ENCODE peak calls at places on chromosomes 16 and 17, in five cellular contexts. One of them, this sample, is unnamed.

GRCh38 chr17:19454074-19454473 is 43.0 kb downstream of the RNF112 start:
- DNase-seq in PC-9: no peak
- DNase-seq in fibroblast of lung: no peak
- DNase-seq in hepatocyte: no peak
- DNase-seq in SK-N-SH: no peak
- DNase-seq in this sample: no peak

GRCh38 chr17:20009052-20009301 is 182 bp upstream of the SPECC1 start:
- DNase-seq in hepatocyte: no peak
- DNase-seq in SK-N-SH: no peak
- DNase-seq in PC-9: no peak
- DNase-seq in fibroblast of lung: no peak
- DNase-seq in this sample: peak

GRCh38 chr17:49297141-49297540 is 64.9 kb downstream of the ZNF652 start:
- DNase-seq in hepatocyte: no peak
- DNase-seq in SK-N-SH: no peak
- DNase-seq in PC-9: no peak
- DNase-seq in fibroblast of lung: no peak
- DNase-seq in this sample: no peak

GRCh38 chr16:70481929-70482536 is 27.6 kb downstream of the FCSK start:
- DNase-seq in PC-9: peak
- DNase-seq in SK-N-SH: no peak
- DNase-seq in hepatocyte: no peak
- DNase-seq in fibroblast of lung: no peak
- DNase-seq in this sample: peak

GRCh38 chr17:68355093-68355492 is 63.8 kb downstream of the ARSG start:
- DNase-seq in fibroblast of lung: peak
- DNase-seq in hepatocyte: no peak
- DNase-seq in PC-9: peak
- DNase-seq in SK-N-SH: no peak
- DNase-seq in this sample: peak

GRCh38 chr16:21683184-21683583 is 19.4 kb downstream of the OTOA start:
- DNase-seq in SK-N-SH: no peak
- DNase-seq in hepatocyte: no peak
- DNase-seq in PC-9: no peak
- DNase-seq in fibroblast of lung: no peak
- DNase-seq in this sample: no peak

GRCh38 chr16:87014112-87014511 is 303.1 kb downstream of the C16orf95 start:
- DNase-seq in fibroblast of lung: no peak
- DNase-seq in PC-9: no peak
- DNase-seq in hepatocyte: no peak
- DNase-seq in SK-N-SH: no peak
- DNase-seq in this sample: no peak

GRCh38 chr16:11218324-11218962 is 37.6 kb downstream of the SOCS1 start:
- DNase-seq in fibroblast of lung: no peak
- DNase-seq in PC-9: no peak
- DNase-seq in SK-N-SH: no peak
- DNase-seq in hepatocyte: no peak
- DNase-seq in this sample: no peak

GRCh38 chr16:69938981-69939820 is 11.9 kb upstream of the CLEC18A start:
- DNase-seq in SK-N-SH: no peak
- DNase-seq in PC-9: no peak
- DNase-seq in fibroblast of lung: no peak
- DNase-seq in hepatocyte: no peak
- DNase-seq in this sample: peak

GRCh38 chr16:80300456-80300855 is 240.3 kb upstream of the DYNLRB2 start:
- DNase-seq in PC-9: no peak
- DNase-seq in hepatocyte: no peak
- DNase-seq in SK-N-SH: no peak
- DNase-seq in fibroblast of lung: no peak
- DNase-seq in this sample: peak

GRCh38 chr17:59753522-59754467 is 46.3 kb downstream of the VMP1 start:
- DNase-seq in fibroblast of lung: peak
- DNase-seq in PC-9: peak
- DNase-seq in SK-N-SH: peak
- DNase-seq in hepatocyte: peak
- DNase-seq in this sample: peak

GRCh38 chr17:74008196-74008595 is 195.3 kb upstream of the RPL38 start:
- DNase-seq in PC-9: no peak
- DNase-seq in SK-N-SH: peak
- DNase-seq in hepatocyte: peak
- DNase-seq in fibroblast of lung: no peak
- DNase-seq in this sample: no peak

GRCh38 chr16:88773812-88774291 is 11.2 kb downstream of the PIEZO1 start:
- DNase-seq in fibroblast of lung: peak
- DNase-seq in SK-N-SH: no peak
- DNase-seq in hepatocyte: peak
- DNase-seq in PC-9: peak
- DNase-seq in this sample: peak

GRCh38 chr17:4357671-4358070 is 8.8 kb downstream of the UBE2G1 start:
- DNase-seq in PC-9: no peak
- DNase-seq in SK-N-SH: no peak
- DNase-seq in fibroblast of lung: no peak
- DNase-seq in hepatocyte: no peak
- DNase-seq in this sample: no peak
- H3K4me2 ChIP-seq in PC-9: no peak
- H3K4me2 ChIP-seq in SK-N-SH: no peak
- H3K4me2 ChIP-seq in fibroblast of lung: no peak
- H3K4me2 ChIP-seq in hepatocyte: no peak
- H3K4me2 ChIP-seq in this sample: no peak

GRCh38 chr16:49599281-49599680 is 225.7 kb downstream of the C16orf78 start:
- DNase-seq in PC-9: no peak
- DNase-seq in hepatocyte: no peak
- DNase-seq in SK-N-SH: no peak
- DNase-seq in fibroblast of lung: no peak
- DNase-seq in this sample: no peak
- H3K4me2 ChIP-seq in PC-9: no peak
- H3K4me2 ChIP-seq in hepatocyte: no peak
- H3K4me2 ChIP-seq in SK-N-SH: no peak
- H3K4me2 ChIP-seq in fibroblast of lung: no peak
- H3K4me2 ChIP-seq in this sample: no peak

DNA sequence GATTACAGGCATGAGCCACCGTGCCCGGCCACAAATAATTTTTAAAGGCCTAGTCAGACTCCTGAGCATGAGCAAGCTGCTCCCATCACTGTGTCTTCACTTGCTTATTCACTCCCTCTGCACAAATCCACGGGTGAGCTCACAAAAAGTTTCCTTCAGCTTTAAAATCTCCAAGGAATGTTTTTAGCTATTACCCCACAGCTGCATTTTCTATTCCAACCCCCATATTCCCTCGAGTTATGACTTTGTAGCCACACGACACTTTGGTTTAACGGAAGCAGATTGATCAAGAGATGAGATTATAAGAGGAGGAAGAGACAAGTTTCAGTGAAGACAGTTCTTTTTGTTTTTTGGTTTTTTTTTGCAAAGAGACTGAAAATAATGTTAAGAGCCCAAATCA is 49.1 kb upstream of the SLC25A19 start:
- DNase-seq in fibroblast of lung: no peak
- DNase-seq in PC-9: no peak
- DNase-seq in hepatocyte: no peak
- DNase-seq in SK-N-SH: no peak
- DNase-seq in this sample: peak
- H3K4me2 ChIP-seq in fibroblast of lung: no peak
- H3K4me2 ChIP-seq in PC-9: no peak
- H3K4me2 ChIP-seq in hepatocyte: no peak
- H3K4me2 ChIP-seq in SK-N-SH: peak
- H3K4me2 ChIP-seq in this sample: peak

DNA sequence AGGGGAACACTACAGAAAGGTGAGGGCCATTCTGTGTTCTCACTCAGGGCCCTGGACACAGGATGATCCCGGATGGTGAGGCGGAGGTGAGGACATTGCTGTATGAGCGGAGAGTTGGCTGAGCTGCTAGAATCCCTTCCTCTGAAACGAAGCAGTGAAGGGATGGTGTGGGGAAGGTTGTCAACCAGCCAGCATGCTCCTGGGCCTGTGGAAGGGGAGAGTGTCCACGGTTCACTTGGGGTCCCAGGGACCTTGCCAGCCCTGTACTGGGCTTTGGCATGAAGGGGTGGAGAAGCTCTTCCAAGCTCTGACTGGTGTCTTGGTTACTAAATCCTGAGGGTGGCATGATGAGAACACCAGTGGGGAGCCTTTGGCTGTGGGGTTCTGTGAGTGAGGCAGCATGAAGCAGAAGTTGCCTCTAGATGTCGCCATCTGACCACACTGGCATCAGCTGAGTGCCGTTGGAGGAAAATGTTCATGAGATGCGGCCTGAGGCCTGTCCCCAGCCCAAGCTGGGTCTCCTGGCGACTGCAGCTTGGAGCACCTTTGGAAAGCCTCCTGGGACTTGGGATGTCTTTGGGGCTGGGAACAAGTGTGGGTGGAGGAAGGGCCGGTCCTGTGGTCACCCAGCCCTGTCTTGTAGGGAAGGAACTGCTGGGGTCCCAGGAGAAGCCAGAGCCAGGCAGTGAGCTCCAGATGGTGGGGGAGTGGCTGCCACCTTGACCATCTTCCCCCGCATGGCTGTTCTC is 14.8 kb downstream of the PDP2 start:
- DNase-seq in SK-N-SH: peak
- DNase-seq in fibroblast of lung: peak
- DNase-seq in PC-9: no peak
- DNase-seq in hepatocyte: peak
- DNase-seq in this sample: peak
- H3K4me2 ChIP-seq in SK-N-SH: no peak
- H3K4me2 ChIP-seq in fibroblast of lung: no peak
- H3K4me2 ChIP-seq in PC-9: no peak
- H3K4me2 ChIP-seq in hepatocyte: no peak
- H3K4me2 ChIP-seq in this sample: no peak

GRCh38 chr16:57822861-57823260 is 20.6 kb upstream of the KIFC3 start:
- DNase-seq in SK-N-SH: no peak
- DNase-seq in PC-9: peak
- DNase-seq in fibroblast of lung: no peak
- DNase-seq in hepatocyte: no peak
- DNase-seq in this sample: no peak

GRCh38 chr16:57823836-57824235 is 21.5 kb upstream of the KIFC3 start:
- DNase-seq in hepatocyte: no peak
- DNase-seq in fibroblast of lung: no peak
- DNase-seq in PC-9: peak
- DNase-seq in SK-N-SH: no peak
- DNase-seq in this sample: no peak

GRCh38 chr16:57822018-57822553 is 19.8 kb upstream of the KIFC3 start:
- DNase-seq in hepatocyte: no peak
- DNase-seq in SK-N-SH: no peak
- DNase-seq in PC-9: no peak
- DNase-seq in fibroblast of lung: no peak
- DNase-seq in this sample: no peak

GRCh38 chr16:57818377-57819055 is 16.2 kb upstream of the KIFC3 start:
- DNase-seq in hepatocyte: no peak
- DNase-seq in SK-N-SH: no peak
- DNase-seq in PC-9: peak
- DNase-seq in fibroblast of lung: no peak
- DNase-seq in this sample: no peak

GRCh38 chr16:57821149-57821971 is 19.1 kb upstream of the KIFC3 start:
- DNase-seq in SK-N-SH: no peak
- DNase-seq in PC-9: peak
- DNase-seq in hepatocyte: peak
- DNase-seq in fibroblast of lung: no peak
- DNase-seq in this sample: no peak
- H3K4me2 ChIP-seq in SK-N-SH: no peak
- H3K4me2 ChIP-seq in PC-9: peak
- H3K4me2 ChIP-seq in hepatocyte: peak
- H3K4me2 ChIP-seq in fibroblast of lung: no peak
- H3K4me2 ChIP-seq in this sample: no peak

This sample was measured in osteoblast.